ENCODE peak calls at places on chromosomes 16 and 17, in four cellular contexts. D, L, H and W are unnamed samples. For H3K9me3, the result is how much of the 10 kb centered on the place peaks cover.

GRCh38 chr17:27446569-27447301 is 9.5 kb upstream of the KSR1 start:
- DNase-seq in D (no peak), L (no peak), H (no peak), W (no peak)

GRCh38 chr17:71970312-71970711 is 150.5 kb upstream of the SOX9 start:
- DNase-seq in D (no peak), L (no peak), H (no peak), W (no peak)

GRCh38 chr16:83878838-83879237 is 20.1 kb upstream of the MLYCD start:
- DNase-seq in D (no peak), L (no peak), H (no peak), W (no peak)

GRCh38 chr17:15436399-15437369 is 30.7 kb downstream of the CDRT4 start:
- DNase-seq in D (peak), L (peak), H (no peak), W (no peak)

GRCh38 chr17:17171991-17172939 is 33.9 kb downstream of the PLD6 start:
- DNase-seq in D (no peak), L (peak), H (no peak), W (no peak)

GRCh38 chr17:15122857-15123256 is 142.3 kb downstream of the PMP22 start:
- DNase-seq in D (no peak), L (no peak), H (no peak), W (no peak)

GRCh38 chr17:2798679-2799078 is 2.4 kb downstream of the RAP1GAP2 start:
- DNase-seq in D (no peak), L (no peak), H (no peak), W (no peak)

GRCh38 chr16:85168732-85169256 is 56.5 kb upstream of the CIBAR2 start:
- DNase-seq in D (no peak), L (peak), H (no peak), W (no peak)

GRCh38 chr17:9217151-9218067 is 196.1 kb downstream of the NTN1 start:
- DNase-seq in D (no peak), L (no peak), H (no peak), W (no peak)

GRCh38 chr17:7330099-7331015 is 1.2 kb upstream of the NEURL4 start:
- DNase-seq in D (peak), L (peak), H (peak), W (peak)

GRCh38 chr17:40554646-40555295 is 10.5 kb downstream of the CCR7 start:
- DNase-seq in D (peak), L (peak), H (no peak), W (peak)

GRCh38 chr17:41687828-41688640 is 651 bp upstream of the EIF1 start:
- DNase-seq in D (peak), L (no peak), H (peak), W (no peak)

GRCh38 chr16:84486551-84487235 is 17.8 kb downstream of the MEAK7 start:
- DNase-seq in D (peak), L (no peak), H (no peak), W (no peak)

GRCh38 chr17:70078549-70078948 is 3.5 kb downstream of the KCNJ16 start:
- DNase-seq in D (no peak), L (no peak), H (no peak), W (no peak)

GRCh38 chr16:17784073-17784472 is 313.3 kb upstream of the XYLT1 start:
- DNase-seq in D (no peak), L (no peak), H (no peak), W (no peak)

GRCh38 chr16:35651841-35652240 is 2192.4 kb downstream of the TP53TG3F start:
- DNase-seq in D (no peak), L (no peak), H (no peak), W (no peak)
- H3K9me3 ChIP-seq in D (under half), L (under half), H (under half), W (under half)

GRCh38 chr16:65774350-65774749 is 592.1 kb upstream of the CDH5 start:
- DNase-seq in D (no peak), L (no peak), H (no peak), W (no peak)

GRCh38 chr16:65772134-65772732 is 594.3 kb upstream of the CDH5 start:
- DNase-seq in D (no peak), L (no peak), H (no peak), W (no peak)

GRCh38 chr16:65770752-65771151 is 595.7 kb upstream of the CDH5 start:
- DNase-seq in D (no peak), L (no peak), H (no peak), W (no peak)

GRCh38 chr16:65771707-65772106 is 594.8 kb upstream of the CDH5 start:
- DNase-seq in D (no peak), L (no peak), H (no peak), W (no peak)

GRCh38 chr16:65773319-65773874 is 593.1 kb upstream of the CDH5 start:
- DNase-seq in D (no peak), L (no peak), H (no peak), W (no peak)
- H3K9me3 ChIP-seq in D (under half), L (under half), H (under half), W (under half)

DNA sequence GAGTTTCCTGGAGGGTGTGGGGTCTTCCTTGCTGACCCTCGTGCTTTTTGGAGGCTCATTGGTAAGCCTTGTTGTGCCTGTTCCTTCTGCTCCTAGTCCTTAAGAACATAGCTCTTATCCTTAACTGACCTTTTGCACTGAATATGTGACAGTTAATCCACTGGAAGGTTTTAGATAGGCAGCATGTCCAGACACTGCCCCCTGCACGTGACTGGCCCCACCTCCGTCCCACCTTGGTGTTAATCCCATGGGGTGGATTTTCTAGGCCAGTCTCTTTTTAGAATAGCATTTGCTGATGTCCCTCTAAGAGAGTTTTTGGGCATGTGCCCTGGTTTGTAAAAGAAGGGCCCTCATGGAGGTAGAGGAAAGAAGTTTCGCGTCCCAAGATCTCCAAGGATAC is 58.3 kb downstream of the RBFOX1 start:
- DNase-seq in D (no peak), L (no peak), H (no peak), W (no peak)
- H3K9me3 ChIP-seq in D (under half), L (under half), H (under half), W (under half)

GRCh38 chr16:5639531-5639930 is 541.9 kb upstream of the EEF2KMT start:
- DNase-seq in D (no peak), L (no peak), H (no peak), W (no peak)
- H3K9me3 ChIP-seq in D (under half), L (under half), H (under half), W (under half)

DNA sequence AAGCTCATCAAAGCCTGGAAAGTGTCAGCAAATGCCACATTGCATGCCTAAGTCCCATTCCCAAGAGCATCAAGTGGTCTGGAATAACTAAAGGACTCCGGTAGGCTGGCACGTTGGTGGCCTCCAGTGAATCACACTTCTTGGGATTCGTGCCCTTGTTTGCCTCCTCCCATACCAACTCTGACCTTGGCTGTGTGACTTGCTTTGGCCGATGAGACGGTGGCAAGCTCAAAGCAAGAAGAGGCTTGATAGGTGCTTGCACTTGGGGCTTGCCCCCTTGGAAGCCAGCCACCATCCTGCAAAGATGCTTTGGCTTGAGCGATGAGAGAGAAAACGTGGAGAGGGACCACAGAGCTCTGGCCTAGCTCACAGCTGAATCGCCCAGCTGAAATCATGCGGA is 313.1 kb upstream of the ZFHX3 start:
- DNase-seq in D (no peak), L (no peak), H (no peak), W (no peak)
- H3K9me3 ChIP-seq in D (under half), L (under half), H (under half), W (under half)

DNA sequence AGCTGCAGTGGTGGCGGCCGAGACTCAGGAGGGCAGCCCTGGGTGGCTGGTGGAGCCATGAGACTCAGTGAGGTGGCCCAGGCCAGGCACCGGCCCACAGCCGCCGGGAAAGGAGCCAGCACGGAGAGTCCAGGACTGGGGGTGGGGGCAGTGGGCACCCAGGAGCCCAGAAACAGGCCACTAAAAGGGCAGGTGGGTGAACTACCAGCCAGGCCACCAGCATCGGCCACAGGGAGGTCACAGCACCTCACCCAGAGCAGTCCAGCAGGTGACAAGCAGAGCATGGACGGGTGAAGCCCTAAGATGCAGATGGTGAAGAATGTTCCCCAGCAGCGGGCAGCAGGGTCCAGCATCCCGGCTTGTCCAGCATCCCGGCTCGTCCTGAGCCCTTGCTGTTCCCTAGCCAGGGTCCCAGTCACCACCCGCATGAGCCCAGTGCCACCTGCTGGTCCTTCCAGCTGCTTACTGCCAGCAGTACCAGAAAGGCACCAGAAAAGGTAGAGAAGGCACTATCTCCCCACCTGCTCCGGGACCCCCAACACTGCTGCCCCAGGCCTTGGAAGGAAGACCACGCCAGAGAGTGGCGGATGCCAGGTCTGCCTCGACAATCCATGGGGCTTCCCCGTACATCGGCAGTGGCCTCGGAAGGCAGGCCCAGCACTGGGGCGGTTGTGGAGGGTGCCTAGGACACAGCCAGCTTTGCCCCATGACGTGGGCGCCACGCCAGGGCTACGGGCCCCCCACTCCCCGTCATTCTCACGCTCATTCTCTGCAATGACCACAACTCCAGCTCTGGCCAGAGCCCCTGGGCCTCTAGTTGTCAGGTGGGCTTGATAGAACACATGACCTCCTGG is 1.6 kb downstream of the CENPX start:
- DNase-seq in D (peak), L (peak), H (peak), W (no peak)
- H3K9me3 ChIP-seq in D (under half), L (under half), H (under half), W (under half)

DNA sequence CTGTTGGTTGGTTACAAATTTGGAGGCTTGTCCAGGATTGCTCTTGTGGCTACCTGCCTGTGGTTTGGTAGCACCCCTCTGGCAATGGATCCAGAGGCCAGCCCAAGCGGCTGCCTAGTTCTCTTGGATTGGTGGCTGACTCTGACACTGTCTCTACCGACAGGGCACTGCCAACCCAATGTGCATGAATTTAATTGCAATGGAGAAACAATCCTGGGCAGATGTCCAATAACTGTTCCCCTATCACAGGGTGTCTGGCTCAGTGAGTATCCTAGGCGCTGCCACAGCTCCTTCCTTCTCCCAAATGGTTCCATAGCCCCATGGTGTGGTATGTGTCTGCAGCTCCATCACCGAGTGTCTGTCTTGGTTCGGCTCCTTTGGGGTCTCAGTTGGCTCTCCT is 19.5 kb downstream of the N4BP1 start:
- DNase-seq in D (no peak), L (no peak), H (no peak), W (no peak)
- H3K9me3 ChIP-seq in D (under half), L (under half), H (under half), W (under half)

DNA sequence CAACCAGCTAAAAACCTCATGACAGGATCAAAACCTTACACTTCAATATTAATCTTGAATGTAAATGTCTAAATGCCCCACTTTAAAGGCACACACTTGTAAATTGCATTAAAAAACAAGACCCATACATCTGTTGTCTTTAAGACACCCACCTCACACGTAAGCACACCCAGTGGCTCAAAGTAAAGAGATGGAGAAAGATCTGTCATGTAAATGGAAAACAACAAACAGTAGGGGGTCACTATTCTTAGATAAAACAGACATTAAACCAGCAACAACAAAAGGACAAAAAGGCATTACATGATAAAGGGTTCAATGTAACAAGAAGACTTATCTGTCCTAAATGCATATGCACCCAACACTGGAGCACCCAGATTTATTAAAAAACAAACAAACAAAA is 35.6 kb downstream of the SDR42E1 start:
- DNase-seq in D (no peak), L (no peak), H (no peak), W (no peak)
- H3K9me3 ChIP-seq in D (under half), L (under half), H (under half), W (under half)

GRCh38 chr17:31646642-31647041 is 212.4 kb downstream of the COPRS start:
- DNase-seq in D (no peak), L (no peak), H (no peak), W (no peak)
- H3K9me3 ChIP-seq in D (under half), L (under half), H (under half), W (under half)

GRCh38 chr17:76003915-76004314 is 3.3 kb downstream of the CDK3 start:
- DNase-seq in D (no peak), L (no peak), H (no peak), W (no peak)

GRCh38 chr17:76007131-76007849 is 6.6 kb downstream of the CDK3 start:
- DNase-seq in D (no peak), L (no peak), H (no peak), W (no peak)

GRCh38 chr17:76007850-76008165 is 7.2 kb downstream of the CDK3 start:
- DNase-seq in D (no peak), L (no peak), H (no peak), W (no peak)

GRCh38 chr17:76004750-76005262 is 4.2 kb downstream of the CDK3 start:
- DNase-seq in D (no peak), L (no peak), H (no peak), W (no peak)

GRCh38 chr17:76005263-76006149 is 4.9 kb downstream of the CDK3 start:
- DNase-seq in D (peak), L (peak), H (peak), W (peak)
- H3K9me3 ChIP-seq in D (under half), L (under half), H (under half), W (under half)